ENCODE peak calls at places on chromosomes 13 and 19, in four cellular contexts. One of them, this sample, is unnamed.

GRCh38 chr13:40318366-40318765 is 348.1 kb downstream of the FOXO1 start:
- DNase-seq in heart left ventricle: peak; percentile 81
- DNase-seq in suprapubic skin: no peak
- DNase-seq in H1: no peak
- DNase-seq in this sample: peak; percentile 53

GRCh38 chr13:29484236-29484635 is 111.3 kb downstream of the SLC7A1 start:
- DNase-seq in heart left ventricle: no peak
- DNase-seq in suprapubic skin: no peak
- DNase-seq in H1: no peak
- DNase-seq in this sample: no peak

GRCh38 chr13:37412271-37412683 is 186.3 kb downstream of the POSTN start:
- DNase-seq in suprapubic skin: no peak
- DNase-seq in H1: no peak
- DNase-seq in heart left ventricle: no peak
- DNase-seq in this sample: no peak

GRCh38 chr19:10812196-10812595 is 23.8 kb downstream of the TMED1 start:
- DNase-seq in H1: no peak
- DNase-seq in heart left ventricle: no peak
- DNase-seq in suprapubic skin: no peak
- DNase-seq in this sample: no peak

GRCh38 chr13:77918391-77919261 is at the start of gene EDNRB:
- DNase-seq in heart left ventricle: peak; percentile 64
- DNase-seq in H1: peak; percentile 29
- DNase-seq in suprapubic skin: peak; percentile 80
- DNase-seq in this sample: peak; percentile 79

GRCh38 chr19:58559275-58560006 is 1.0 kb upstream of the UBE2M start:
- DNase-seq in heart left ventricle: peak; percentile 96
- DNase-seq in suprapubic skin: peak; percentile 96
- DNase-seq in H1: no peak
- DNase-seq in this sample: peak; percentile 97

GRCh38 chr19:3632739-3633558 is 6.4 kb upstream of the CACTIN start:
- DNase-seq in H1: no peak
- DNase-seq in suprapubic skin: no peak
- DNase-seq in heart left ventricle: no peak
- DNase-seq in this sample: no peak

GRCh38 chr19:15161028-15161984 is 39.5 kb downstream of the NOTCH3 start:
- DNase-seq in H1: no peak
- DNase-seq in heart left ventricle: no peak
- DNase-seq in suprapubic skin: no peak
- DNase-seq in this sample: no peak

GRCh38 chr19:41320568-41320967 is 10.6 kb downstream of the CCDC97 start:
- DNase-seq in suprapubic skin: no peak
- DNase-seq in H1: no peak
- DNase-seq in heart left ventricle: no peak
- DNase-seq in this sample: no peak

GRCh38 chr13:38730332-38730731 is 43.5 kb downstream of the FREM2 start:
- DNase-seq in H1: no peak
- DNase-seq in heart left ventricle: no peak
- DNase-seq in suprapubic skin: no peak
- DNase-seq in this sample: no peak

GRCh38 chr13:80297094-80297493 is 43.8 kb downstream of the SPRY2 start:
- DNase-seq in suprapubic skin: no peak
- DNase-seq in H1: peak; percentile 49
- DNase-seq in heart left ventricle: no peak
- DNase-seq in this sample: no peak

GRCh38 chr19:3366104-3366760 is at the start of gene NFIC:
- DNase-seq in suprapubic skin: peak; percentile 91
- DNase-seq in heart left ventricle: peak; percentile 90
- DNase-seq in H1: no peak
- DNase-seq in this sample: peak; percentile 89

GRCh38 chr19:11242864-11243797 is 3.7 kb downstream of the ANGPTL8 start:
- DNase-seq in H1: peak; percentile 70
- DNase-seq in heart left ventricle: peak; percentile 94
- DNase-seq in suprapubic skin: peak; percentile 96
- DNase-seq in this sample: peak; percentile 98

GRCh38 chr13:50914848-50915247 is 5.3 kb downstream of the RNASEH2B start:
- DNase-seq in suprapubic skin: no peak
- DNase-seq in H1: no peak
- DNase-seq in heart left ventricle: no peak
- DNase-seq in this sample: no peak

GRCh38 chr13:109204252-109204651 is 574.8 kb downstream of the MYO16 start:
- DNase-seq in suprapubic skin: no peak
- DNase-seq in H1: no peak
- DNase-seq in heart left ventricle: no peak
- DNase-seq in this sample: no peak

GRCh38 chr13:27037171-27037570 is 134.4 kb downstream of the USP12 start:
- DNase-seq in suprapubic skin: no peak
- DNase-seq in H1: no peak
- DNase-seq in heart left ventricle: no peak
- DNase-seq in this sample: no peak

GRCh38 chr13:27034678-27035111 is 136.9 kb downstream of the USP12 start:
- DNase-seq in H1: no peak
- DNase-seq in heart left ventricle: no peak
- DNase-seq in suprapubic skin: no peak
- DNase-seq in this sample: no peak

GRCh38 chr13:27036236-27036981 is 135.2 kb downstream of the USP12 start:
- DNase-seq in suprapubic skin: peak; percentile 9
- DNase-seq in H1: no peak
- DNase-seq in heart left ventricle: no peak
- DNase-seq in this sample: no peak

GRCh38 chr13:27037571-27037970 is 134.0 kb downstream of the USP12 start:
- DNase-seq in suprapubic skin: no peak
- DNase-seq in H1: no peak
- DNase-seq in heart left ventricle: no peak
- DNase-seq in this sample: no peak

DNA sequence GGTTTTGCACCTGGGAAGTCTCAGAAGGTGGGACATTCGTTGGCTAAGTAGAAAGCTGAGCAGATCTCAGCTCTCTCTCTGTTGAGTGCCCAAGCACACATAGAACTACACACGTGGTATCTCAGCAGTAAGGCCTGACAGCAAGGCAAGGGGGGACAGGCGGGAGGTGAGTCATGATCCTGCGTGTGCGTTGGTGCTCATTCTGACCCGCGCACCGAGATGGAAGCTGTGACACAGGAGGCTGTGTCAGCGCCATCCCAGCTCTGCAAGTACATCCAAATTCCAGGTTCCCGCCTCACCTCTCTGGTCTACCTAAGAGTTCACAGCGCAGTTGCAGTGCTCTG is 135.7 kb downstream of the USP12 start:
- DNase-seq in heart left ventricle: no peak
- DNase-seq in suprapubic skin: peak; percentile 47
- DNase-seq in H1: no peak
- DNase-seq in this sample: no peak
- H3K4me1 ChIP-seq in heart left ventricle: no peaks in the 10 kb centered on the region
- H3K4me1 ChIP-seq in suprapubic skin: no peaks in the 10 kb centered on the region
- H3K4me1 ChIP-seq in H1: peaks cover 6% of the 10 kb centered on the region
- H3K4me1 ChIP-seq in this sample: no peaks in the 10 kb centered on the region

DNA sequence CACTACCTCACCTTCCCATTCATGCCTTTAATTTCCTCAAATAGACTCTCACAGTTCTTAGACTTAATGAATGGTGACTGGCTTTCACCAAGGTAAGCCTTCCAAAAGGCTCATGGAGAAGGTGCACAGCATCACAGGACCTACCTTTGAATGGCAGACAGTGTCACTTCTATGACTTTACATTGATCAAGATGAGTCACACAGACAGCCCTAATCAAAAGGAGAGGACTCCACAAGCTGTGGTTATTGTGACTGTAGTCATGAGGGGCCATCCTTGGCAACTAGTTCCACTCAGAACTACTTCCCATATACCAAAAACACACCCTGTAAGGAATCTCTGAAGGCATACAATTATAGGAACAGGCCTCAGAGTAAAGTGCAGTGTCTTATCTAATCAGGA is 5.9 kb downstream of the LGALS16 start:
- DNase-seq in suprapubic skin: no peak
- DNase-seq in heart left ventricle: no peak
- DNase-seq in H1: no peak
- DNase-seq in this sample: no peak
- H3K27me3 ChIP-seq in suprapubic skin: peaks cover 18% of the 10 kb centered on the region
- H3K27me3 ChIP-seq in heart left ventricle: no peaks in the 10 kb centered on the region
- H3K27me3 ChIP-seq in H1: no peaks in the 10 kb centered on the region
- H3K27me3 ChIP-seq in this sample: no peaks in the 10 kb centered on the region

GRCh38 chr19:2273356-2274184 is 8.4 kb downstream of the PEAK3 start:
- DNase-seq in suprapubic skin: no peak
- DNase-seq in H1: peak; percentile 73
- DNase-seq in heart left ventricle: peak; percentile 78
- DNase-seq in this sample: peak; percentile 86
- H3K4me1 ChIP-seq in suprapubic skin: peaks cover 60% of the 10 kb centered on the region
- H3K4me1 ChIP-seq in H1: no peaks in the 10 kb centered on the region
- H3K4me1 ChIP-seq in heart left ventricle: peaks cover 32% of the 10 kb centered on the region
- H3K4me1 ChIP-seq in this sample: no peaks in the 10 kb centered on the region

DNA sequence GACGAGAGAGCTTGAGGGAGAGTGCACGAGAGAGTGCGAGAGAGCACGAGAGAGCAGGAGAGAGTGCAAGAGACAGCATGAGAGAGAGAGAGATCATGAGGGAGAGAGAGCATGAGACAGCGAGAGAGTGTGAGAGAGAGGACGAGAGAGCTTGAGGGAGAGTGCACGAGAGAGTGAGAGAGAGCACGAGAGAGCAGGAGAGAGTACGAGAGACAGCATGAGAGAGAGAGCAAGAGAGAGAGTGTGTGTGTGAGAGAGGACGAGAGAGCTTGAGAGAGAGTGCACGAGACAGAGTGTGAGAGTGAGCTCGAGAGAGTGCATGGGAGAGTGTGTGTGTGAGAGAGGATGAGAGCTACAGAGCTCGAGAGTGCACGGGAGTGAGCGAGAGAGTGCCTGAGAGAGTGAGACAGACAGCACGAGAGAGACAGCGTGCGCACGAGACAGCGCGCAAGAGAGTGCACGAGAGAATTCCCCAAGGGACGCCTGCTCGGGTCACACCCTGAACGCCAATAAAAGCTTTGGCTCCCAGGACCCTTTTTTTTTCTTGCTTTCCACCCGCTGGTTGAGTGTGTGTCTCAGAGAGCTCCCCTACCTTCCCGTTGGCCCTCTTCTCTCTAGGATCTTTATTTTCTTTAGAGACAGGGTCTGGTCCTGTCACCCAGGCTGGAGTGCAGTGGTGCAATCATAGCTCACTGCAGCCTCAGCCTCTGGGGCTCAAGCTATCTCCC is 3.7 kb downstream of the CD70 start:
- DNase-seq in heart left ventricle: no peak
- DNase-seq in H1: no peak
- DNase-seq in suprapubic skin: no peak
- DNase-seq in this sample: no peak
- H3K27me3 ChIP-seq in heart left ventricle: peaks cover 73% of the 10 kb centered on the region
- H3K27me3 ChIP-seq in H1: peaks cover 62% of the 10 kb centered on the region
- H3K27me3 ChIP-seq in suprapubic skin: peaks cover 79% of the 10 kb centered on the region
- H3K27me3 ChIP-seq in this sample: no peaks in the 10 kb centered on the region

GRCh38 chr13:110323986-110324749 is 17.1 kb downstream of the COL4A2 start:
- DNase-seq in heart left ventricle: no peak
- DNase-seq in H1: no peak
- DNase-seq in suprapubic skin: no peak
- DNase-seq in this sample: no peak
- H3K4me1 ChIP-seq in heart left ventricle: peaks cover 59% of the 10 kb centered on the region
- H3K4me1 ChIP-seq in H1: peaks cover 13% of the 10 kb centered on the region
- H3K4me1 ChIP-seq in suprapubic skin: peaks cover 18% of the 10 kb centered on the region
- H3K4me1 ChIP-seq in this sample: peaks cover 2% of the 10 kb centered on the region

DNA sequence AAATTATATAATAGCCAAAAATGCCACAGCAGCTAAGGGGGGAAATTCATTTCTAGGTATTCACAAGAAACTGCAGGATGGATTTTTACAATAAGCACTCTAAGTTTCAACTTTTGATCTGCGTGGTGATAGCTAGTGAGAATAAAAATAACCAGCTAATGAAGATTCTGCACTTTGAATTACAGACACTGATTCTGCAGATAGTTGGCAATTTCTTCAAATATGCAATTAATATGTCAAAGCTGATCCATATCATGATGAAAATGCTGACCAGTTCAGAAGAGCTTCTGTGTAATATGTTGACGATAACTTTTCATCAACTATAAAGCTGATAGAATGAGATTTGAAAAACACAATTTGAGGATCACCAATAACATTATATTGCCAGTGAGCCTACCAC is 1272.9 kb downstream of the EFNB2 start:
- DNase-seq in H1: no peak
- DNase-seq in heart left ventricle: no peak
- DNase-seq in suprapubic skin: no peak
- DNase-seq in this sample: no peak
- H3K27me3 ChIP-seq in H1: no peaks in the 10 kb centered on the region
- H3K27me3 ChIP-seq in heart left ventricle: no peaks in the 10 kb centered on the region
- H3K27me3 ChIP-seq in suprapubic skin: no peaks in the 10 kb centered on the region
- H3K27me3 ChIP-seq in this sample: no peaks in the 10 kb centered on the region

DNA sequence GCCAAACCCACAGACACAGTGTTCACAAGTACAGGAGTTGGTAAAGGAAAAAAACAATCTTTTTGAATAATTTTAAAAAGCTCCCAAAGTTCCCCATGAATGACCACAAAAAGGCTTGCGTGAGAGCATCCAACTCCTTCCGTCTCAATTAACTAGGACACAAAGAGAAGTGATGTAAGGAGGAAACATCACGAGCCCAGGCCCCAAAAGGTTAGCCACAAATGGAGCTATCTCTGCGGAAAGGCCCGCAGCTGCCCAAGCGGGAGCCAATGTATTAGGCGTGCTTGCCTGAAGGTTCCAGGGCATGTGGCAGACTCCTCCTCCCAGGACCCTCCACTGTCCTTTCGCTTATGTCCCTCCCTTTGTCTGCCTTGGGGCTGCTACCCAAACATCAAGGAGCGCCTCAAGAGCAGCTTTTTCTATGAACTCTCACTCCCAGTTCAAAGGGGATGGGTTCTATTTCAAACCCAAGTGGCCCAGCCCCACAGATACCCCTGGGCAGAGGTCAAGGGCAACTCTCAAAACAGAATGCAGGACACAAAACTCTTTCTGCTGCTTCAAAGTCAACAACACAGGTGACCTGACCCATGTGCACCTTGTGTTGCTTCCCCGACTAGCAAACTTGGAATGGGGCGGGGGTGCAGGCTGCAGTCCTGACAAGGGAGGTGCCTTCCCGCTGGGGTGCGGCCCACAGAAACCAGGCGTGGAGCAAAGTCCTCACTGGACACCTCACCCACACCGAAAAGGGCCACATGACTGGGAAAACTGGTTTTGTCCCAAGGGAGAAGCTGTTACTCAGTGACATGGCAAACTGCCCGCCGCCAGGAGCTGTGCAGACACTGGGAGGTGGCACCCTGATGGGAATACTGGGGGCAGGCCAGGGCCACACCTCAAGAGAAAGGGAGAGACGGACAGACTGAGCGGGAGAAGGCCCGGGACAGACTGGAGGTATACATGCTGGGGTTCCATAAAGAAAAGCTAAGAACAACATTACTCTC is 17.6 kb downstream of the ZC3H4 start:
- DNase-seq in heart left ventricle: peak; percentile 89
- DNase-seq in H1: no peak
- DNase-seq in suprapubic skin: peak; percentile 90
- DNase-seq in this sample: no peak
- H3K4me1 ChIP-seq in heart left ventricle: peaks cover 31% of the 10 kb centered on the region
- H3K4me1 ChIP-seq in H1: peaks cover 2% of the 10 kb centered on the region
- H3K4me1 ChIP-seq in suprapubic skin: peaks cover 56% of the 10 kb centered on the region
- H3K4me1 ChIP-seq in this sample: no peaks in the 10 kb centered on the region

DNA sequence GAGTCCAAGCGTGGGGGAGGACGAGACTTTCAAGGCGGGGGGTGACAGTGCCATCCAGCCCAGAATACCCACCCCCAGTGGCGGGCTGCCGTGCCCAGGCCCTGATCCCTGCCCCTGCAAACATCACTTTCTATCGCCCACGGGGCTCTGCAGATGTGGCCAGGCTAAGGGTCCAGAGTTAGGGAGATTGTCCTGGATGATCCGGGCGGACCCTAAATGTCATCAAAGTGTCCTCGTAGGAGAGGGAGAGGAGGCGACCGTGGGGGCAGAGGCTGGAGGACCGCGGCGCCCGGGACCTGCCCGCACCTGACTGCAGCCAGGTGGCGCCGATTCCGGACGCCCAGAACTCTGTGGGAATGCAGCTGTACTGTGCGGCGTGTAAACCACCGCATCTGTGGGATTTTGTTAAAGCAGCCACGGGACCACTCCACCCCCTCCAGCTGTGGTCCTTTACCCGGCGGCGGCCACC is 32.4 kb downstream of the GJA3 start:
- DNase-seq in H1: no peak
- DNase-seq in heart left ventricle: no peak
- DNase-seq in suprapubic skin: peak; percentile 67
- DNase-seq in this sample: no peak
- H3K27me3 ChIP-seq in H1: peaks cover 20% of the 10 kb centered on the region
- H3K27me3 ChIP-seq in heart left ventricle: peaks cover 8% of the 10 kb centered on the region
- H3K27me3 ChIP-seq in suprapubic skin: peaks cover 25% of the 10 kb centered on the region
- H3K27me3 ChIP-seq in this sample: no peaks in the 10 kb centered on the region

This sample was measured in aorta.